ENCODE peak calls at places on chromosomes 4 and X, in ten cellular contexts. One of them, this sample, is unnamed.

GRCh38 chr4:168273838-168274237 is 44.7 kb downstream of the DDX60 start:
- DNase-seq in RWPE1: no peak
- DNase-seq in fibroblast of villous mesenchyme: no peak
- DNase-seq in ovary: no peak
- DNase-seq in uterus: no peak
- DNase-seq in mucosa of descending colon: no peak
- DNase-seq in upper lobe of right lung: no peak
- DNase-seq in left lung: no peak
- DNase-seq in progenitor cell of endocrine pancreas: no peak
- DNase-seq in type B pancreatic cell: no peak
- DNase-seq in this sample: no peak

GRCh38 chrX:118448273-118448783 is 47.3 kb upstream of the DOCK11 start:
- DNase-seq in RWPE1: no peak
- DNase-seq in uterus: no peak
- DNase-seq in left lung: no peak
- DNase-seq in fibroblast of villous mesenchyme: no peak
- DNase-seq in type B pancreatic cell: no peak
- DNase-seq in mucosa of descending colon: no peak
- DNase-seq in ovary: no peak
- DNase-seq in upper lobe of right lung: no peak
- DNase-seq in progenitor cell of endocrine pancreas: no peak
- DNase-seq in this sample: no peak

GRCh38 chrX:111086521-111087127 is 9.4 kb upstream of the PAK3 start:
- DNase-seq in type B pancreatic cell: no peak
- DNase-seq in uterus: no peak
- DNase-seq in fibroblast of villous mesenchyme: no peak
- DNase-seq in upper lobe of right lung: no peak
- DNase-seq in mucosa of descending colon: no peak
- DNase-seq in RWPE1: no peak
- DNase-seq in ovary: no peak
- DNase-seq in progenitor cell of endocrine pancreas: no peak
- DNase-seq in left lung: no peak
- DNase-seq in this sample: no peak

GRCh38 chrX:41596586-41596985 is 92.2 kb upstream of the GPR34 start:
- DNase-seq in progenitor cell of endocrine pancreas: no peak
- DNase-seq in uterus: no peak
- DNase-seq in left lung: no peak
- DNase-seq in ovary: no peak
- DNase-seq in upper lobe of right lung: no peak
- DNase-seq in type B pancreatic cell: no peak
- DNase-seq in mucosa of descending colon: no peak
- DNase-seq in RWPE1: peak; percentile 0
- DNase-seq in fibroblast of villous mesenchyme: no peak
- DNase-seq in this sample: no peak

GRCh38 chr4:143773998-143774898 is 73.8 kb upstream of the FREM3 start:
- DNase-seq in ovary: no peak
- DNase-seq in left lung: peak; percentile 35
- DNase-seq in RWPE1: peak; percentile 1
- DNase-seq in fibroblast of villous mesenchyme: peak; percentile 46
- DNase-seq in type B pancreatic cell: no peak
- DNase-seq in progenitor cell of endocrine pancreas: peak; percentile 15
- DNase-seq in mucosa of descending colon: no peak
- DNase-seq in uterus: no peak
- DNase-seq in upper lobe of right lung: no peak
- DNase-seq in this sample: peak; percentile 23

GRCh38 chrX:148500428-148501120 is at the start of gene AFF2:
- DNase-seq in type B pancreatic cell: peak; percentile 71
- DNase-seq in left lung: no peak
- DNase-seq in ovary: peak; percentile 49
- DNase-seq in upper lobe of right lung: peak; percentile 66
- DNase-seq in fibroblast of villous mesenchyme: no peak
- DNase-seq in uterus: no peak
- DNase-seq in progenitor cell of endocrine pancreas: peak; percentile 14
- DNase-seq in RWPE1: no peak
- DNase-seq in mucosa of descending colon: peak; percentile 51
- DNase-seq in this sample: no peak

GRCh38 chr4:4990857-4991540 is 28.3 kb downstream of the CYTL1 start:
- DNase-seq in left lung: peak; percentile 69
- DNase-seq in uterus: peak; percentile 91
- DNase-seq in RWPE1: peak; percentile 38
- DNase-seq in progenitor cell of endocrine pancreas: no peak
- DNase-seq in mucosa of descending colon: peak; percentile 84
- DNase-seq in fibroblast of villous mesenchyme: peak; percentile 84
- DNase-seq in type B pancreatic cell: no peak
- DNase-seq in upper lobe of right lung: no peak
- DNase-seq in ovary: peak; percentile 78
- DNase-seq in this sample: peak; percentile 57

GRCh38 chr4:7381221-7381889 is 53.4 kb downstream of the PSAPL1 start:
- DNase-seq in type B pancreatic cell: no peak
- DNase-seq in upper lobe of right lung: peak; percentile 44
- DNase-seq in left lung: peak; percentile 13
- DNase-seq in progenitor cell of endocrine pancreas: no peak
- DNase-seq in mucosa of descending colon: no peak
- DNase-seq in uterus: no peak
- DNase-seq in RWPE1: no peak
- DNase-seq in fibroblast of villous mesenchyme: no peak
- DNase-seq in ovary: peak; percentile 20
- DNase-seq in this sample: peak; percentile 6

GRCh38 chrX:100447563-100448397 is 37.7 kb upstream of the PCDH19 start:
- DNase-seq in ovary: peak; percentile 55
- DNase-seq in type B pancreatic cell: no peak
- DNase-seq in upper lobe of right lung: no peak
- DNase-seq in RWPE1: peak; percentile 50
- DNase-seq in mucosa of descending colon: no peak
- DNase-seq in left lung: peak; percentile 36
- DNase-seq in uterus: peak; percentile 17
- DNase-seq in progenitor cell of endocrine pancreas: peak; percentile 30
- DNase-seq in fibroblast of villous mesenchyme: peak; percentile 14
- DNase-seq in this sample: no peak

GRCh38 chrX:70264784-70265183 is 3.4 kb upstream of the ARR3 start:
- DNase-seq in upper lobe of right lung: no peak
- DNase-seq in ovary: no peak
- DNase-seq in progenitor cell of endocrine pancreas: no peak
- DNase-seq in mucosa of descending colon: no peak
- DNase-seq in left lung: no peak
- DNase-seq in fibroblast of villous mesenchyme: no peak
- DNase-seq in type B pancreatic cell: no peak
- DNase-seq in uterus: no peak
- DNase-seq in RWPE1: no peak
- DNase-seq in this sample: no peak

GRCh38 chrX:70268034-70268433 is at the start of gene ARR3:
- DNase-seq in ovary: no peak
- DNase-seq in type B pancreatic cell: no peak
- DNase-seq in RWPE1: no peak
- DNase-seq in mucosa of descending colon: no peak
- DNase-seq in uterus: no peak
- DNase-seq in progenitor cell of endocrine pancreas: no peak
- DNase-seq in upper lobe of right lung: no peak
- DNase-seq in left lung: no peak
- DNase-seq in fibroblast of villous mesenchyme: no peak
- DNase-seq in this sample: no peak

GRCh38 chrX:70257599-70258288 is 2.3 kb downstream of the P2RY4 start:
- DNase-seq in fibroblast of villous mesenchyme: no peak
- DNase-seq in uterus: no peak
- DNase-seq in RWPE1: no peak
- DNase-seq in left lung: no peak
- DNase-seq in upper lobe of right lung: no peak
- DNase-seq in ovary: no peak
- DNase-seq in progenitor cell of endocrine pancreas: no peak
- DNase-seq in type B pancreatic cell: no peak
- DNase-seq in mucosa of descending colon: no peak
- DNase-seq in this sample: no peak

GRCh38 chrX:70260104-70260503 is at the start of gene P2RY4:
- DNase-seq in progenitor cell of endocrine pancreas: no peak
- DNase-seq in uterus: no peak
- DNase-seq in RWPE1: no peak
- DNase-seq in mucosa of descending colon: no peak
- DNase-seq in left lung: no peak
- DNase-seq in upper lobe of right lung: no peak
- DNase-seq in fibroblast of villous mesenchyme: no peak
- DNase-seq in ovary: no peak
- DNase-seq in type B pancreatic cell: no peak
- DNase-seq in this sample: no peak

GRCh38 chrX:70262952-70263567 is 3.1 kb upstream of the P2RY4 start:
- DNase-seq in progenitor cell of endocrine pancreas: peak; percentile 28
- DNase-seq in fibroblast of villous mesenchyme: peak; percentile 25
- DNase-seq in uterus: no peak
- DNase-seq in type B pancreatic cell: peak; percentile 72
- DNase-seq in upper lobe of right lung: peak; percentile 63
- DNase-seq in RWPE1: peak; percentile 40
- DNase-seq in left lung: peak; percentile 39
- DNase-seq in ovary: peak; percentile 32
- DNase-seq in mucosa of descending colon: peak; percentile 47
- DNase-seq in this sample: no peak
- TF ChIP-seq CTCF in progenitor cell of endocrine pancreas: peak; percentile 61
- TF ChIP-seq CTCF in fibroblast of villous mesenchyme: peak; percentile 67
- TF ChIP-seq CTCF in uterus: no peak
- TF ChIP-seq CTCF in type B pancreatic cell: peak; percentile 71
- TF ChIP-seq CTCF in upper lobe of right lung: peak; percentile 42
- TF ChIP-seq CTCF in RWPE1: peak; percentile 49
- TF ChIP-seq CTCF in left lung: peak; percentile 25
- TF ChIP-seq CTCF in ovary: peak; percentile 14
- TF ChIP-seq CTCF in mucosa of descending colon: no peak
- TF ChIP-seq CTCF in this sample: no peak

GRCh38 chr4:182914357-182914756 is 2.8 kb downstream of the DCTD start:
- DNase-seq in uterus: no peak
- DNase-seq in ovary: no peak
- DNase-seq in mucosa of descending colon: no peak
- DNase-seq in upper lobe of right lung: no peak
- DNase-seq in progenitor cell of endocrine pancreas: no peak
- DNase-seq in RWPE1: no peak
- DNase-seq in type B pancreatic cell: no peak
- DNase-seq in left lung: no peak
- DNase-seq in fibroblast of villous mesenchyme: no peak
- DNase-seq in this sample: no peak

GRCh38 chr4:182918044-182918607 is 940 bp upstream of the DCTD start:
- DNase-seq in fibroblast of villous mesenchyme: no peak
- DNase-seq in progenitor cell of endocrine pancreas: no peak
- DNase-seq in mucosa of descending colon: no peak
- DNase-seq in ovary: no peak
- DNase-seq in type B pancreatic cell: no peak
- DNase-seq in uterus: no peak
- DNase-seq in upper lobe of right lung: no peak
- DNase-seq in RWPE1: no peak
- DNase-seq in left lung: no peak
- DNase-seq in this sample: no peak

GRCh38 chr4:182918791-182919302 is 1.7 kb upstream of the DCTD start:
- DNase-seq in type B pancreatic cell: no peak
- DNase-seq in upper lobe of right lung: no peak
- DNase-seq in uterus: no peak
- DNase-seq in RWPE1: no peak
- DNase-seq in ovary: no peak
- DNase-seq in progenitor cell of endocrine pancreas: no peak
- DNase-seq in fibroblast of villous mesenchyme: no peak
- DNase-seq in left lung: no peak
- DNase-seq in mucosa of descending colon: no peak
- DNase-seq in this sample: no peak

GRCh38 chr4:182916483-182917181 is 554 bp downstream of the DCTD start:
- DNase-seq in left lung: peak; percentile 55
- DNase-seq in uterus: peak; percentile 63
- DNase-seq in ovary: peak; percentile 77
- DNase-seq in fibroblast of villous mesenchyme: peak; percentile 75
- DNase-seq in RWPE1: peak; percentile 61
- DNase-seq in type B pancreatic cell: no peak
- DNase-seq in mucosa of descending colon: peak; percentile 78
- DNase-seq in upper lobe of right lung: peak; percentile 86
- DNase-seq in progenitor cell of endocrine pancreas: no peak
- DNase-seq in this sample: peak; percentile 39

DNA sequence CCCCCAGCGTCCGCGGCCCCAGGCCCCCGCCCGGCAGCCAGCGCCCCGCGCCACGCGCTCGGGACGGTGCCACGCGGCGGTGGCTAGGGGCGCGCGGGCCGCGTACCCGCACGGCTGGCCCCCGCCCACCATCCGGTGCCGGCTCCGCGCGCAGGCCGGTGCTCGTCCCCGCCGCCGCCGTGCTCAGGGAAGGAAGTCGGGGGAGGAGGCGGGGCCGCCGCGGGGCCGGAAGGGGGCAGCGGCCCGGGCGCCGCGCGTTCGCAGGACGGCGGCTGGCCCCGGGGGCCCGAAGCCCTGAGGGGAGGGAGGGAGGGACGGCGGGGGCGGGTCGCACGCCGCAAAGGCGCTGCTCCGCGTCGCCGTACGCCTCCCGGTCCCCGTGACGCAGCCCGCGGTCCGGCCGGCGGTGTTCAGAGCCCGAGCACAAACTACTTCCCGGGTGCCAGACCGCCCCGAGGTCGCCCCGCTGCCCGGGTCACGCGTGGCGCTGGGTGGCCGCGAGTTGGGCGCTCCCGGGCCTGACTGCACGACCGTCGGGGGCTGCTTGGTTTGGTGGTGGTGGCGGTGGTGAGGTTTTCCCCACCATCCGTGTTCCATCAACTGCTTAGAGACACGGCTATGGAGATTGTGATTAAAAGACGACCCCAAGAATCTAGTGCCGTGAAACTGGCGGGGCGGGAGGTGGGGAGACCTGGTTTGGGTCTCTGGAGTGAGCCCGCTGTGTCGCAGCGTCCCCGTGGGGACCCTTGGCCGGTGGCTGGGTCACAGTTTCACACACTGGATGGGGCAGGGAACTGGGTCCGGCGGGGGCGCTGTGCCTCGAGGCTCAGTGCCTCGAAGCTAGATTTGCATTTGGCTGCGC is at the start of gene DCTD:
- DNase-seq in left lung: peak; percentile 80
- DNase-seq in uterus: peak; percentile 67
- DNase-seq in fibroblast of villous mesenchyme: peak; percentile 71
- DNase-seq in type B pancreatic cell: peak; percentile 83
- DNase-seq in mucosa of descending colon: peak; percentile 90
- DNase-seq in RWPE1: peak; percentile 59
- DNase-seq in upper lobe of right lung: peak; percentile 94
- DNase-seq in progenitor cell of endocrine pancreas: peak; percentile 69
- DNase-seq in ovary: peak; percentile 83
- DNase-seq in this sample: peak; percentile 43
- TF ChIP-seq CTCF in left lung: peak; percentile 18
- TF ChIP-seq CTCF in uterus: peak; percentile 43
- TF ChIP-seq CTCF in fibroblast of villous mesenchyme: peak; percentile 43
- TF ChIP-seq CTCF in type B pancreatic cell: peak; percentile 51
- TF ChIP-seq CTCF in mucosa of descending colon: no peak
- TF ChIP-seq CTCF in RWPE1: peak; percentile 44
- TF ChIP-seq CTCF in upper lobe of right lung: peak; percentile 35
- TF ChIP-seq CTCF in progenitor cell of endocrine pancreas: peak; percentile 52
- TF ChIP-seq CTCF in ovary: peak; percentile 11
- TF ChIP-seq CTCF in this sample: no peak

GRCh38 chr4:163071308-163071707 is 95.4 kb downstream of the NAF1 start:
- DNase-seq in RWPE1: no peak
- DNase-seq in type B pancreatic cell: no peak
- DNase-seq in uterus: no peak
- DNase-seq in mucosa of descending colon: no peak
- DNase-seq in left lung: no peak
- DNase-seq in progenitor cell of endocrine pancreas: no peak
- DNase-seq in fibroblast of villous mesenchyme: no peak
- DNase-seq in upper lobe of right lung: no peak
- DNase-seq in ovary: no peak
- DNase-seq in this sample: no peak
- TF ChIP-seq CTCF in RWPE1: no peak
- TF ChIP-seq CTCF in type B pancreatic cell: no peak
- TF ChIP-seq CTCF in uterus: no peak
- TF ChIP-seq CTCF in mucosa of descending colon: no peak
- TF ChIP-seq CTCF in left lung: no peak
- TF ChIP-seq CTCF in progenitor cell of endocrine pancreas: no peak
- TF ChIP-seq CTCF in fibroblast of villous mesenchyme: no peak
- TF ChIP-seq CTCF in upper lobe of right lung: no peak
- TF ChIP-seq CTCF in ovary: no peak
- TF ChIP-seq CTCF in this sample: no peak

GRCh38 chr4:186149872-186150271 is 41.5 kb upstream of the CYP4V2 start:
- DNase-seq in progenitor cell of endocrine pancreas: no peak
- DNase-seq in type B pancreatic cell: peak; percentile 67
- DNase-seq in RWPE1: no peak
- DNase-seq in left lung: no peak
- DNase-seq in mucosa of descending colon: no peak
- DNase-seq in ovary: peak; percentile 68
- DNase-seq in fibroblast of villous mesenchyme: peak; percentile 33
- DNase-seq in upper lobe of right lung: no peak
- DNase-seq in uterus: peak; percentile 74
- DNase-seq in this sample: no peak
- TF ChIP-seq CTCF in progenitor cell of endocrine pancreas: peak; percentile 67
- TF ChIP-seq CTCF in type B pancreatic cell: peak; percentile 81
- TF ChIP-seq CTCF in RWPE1: peak; percentile 50
- TF ChIP-seq CTCF in left lung: peak; percentile 62
- TF ChIP-seq CTCF in mucosa of descending colon: no peak
- TF ChIP-seq CTCF in ovary: peak; percentile 50
- TF ChIP-seq CTCF in fibroblast of villous mesenchyme: peak; percentile 50
- TF ChIP-seq CTCF in upper lobe of right lung: peak; percentile 55
- TF ChIP-seq CTCF in uterus: peak; percentile 75
- TF ChIP-seq CTCF in this sample: no peak

This sample was measured in omental fat pad.